ENCODE peak calls at places on chromosomes 3 and 15, in seven cellular contexts. R is lower lobe of right lung; D is CD8-positive, alpha-beta memory T cell; H is GM12878; W is cardiac muscle cell; K is mesenchymal stem cell; X is ovary. J is an unnamed sample.
A peak's percentile ranks its signal among the peaks of the same experiment; 100 is the strongest.

GRCh38 chr15:24956131-24956838 is 1.5 kb downstream of the SNRPN start:
- DNase-seq in R (peak; percentile 86), D (peak; percentile 57), H (peak; percentile 57), W (peak; percentile 79), K (peak; percentile 83), X (peak; percentile 80), J (peak; percentile 27)

GRCh38 chr3:185363662-185364203 is 797 bp downstream of the MAP3K13 start:
- DNase-seq in R (no peak), D (no peak), H (no peak), W (no peak), K (no peak), X (no peak), J (no peak)

GRCh38 chr3:119239421-119239820 is 1.3 kb downstream of the B4GALT4 start:
- DNase-seq in R (no peak), D (no peak), H (no peak), W (no peak), K (peak; percentile 13), X (no peak), J (no peak)

GRCh38 chr15:92109485-92109884 is 256.0 kb downstream of the SLCO3A1 start:
- DNase-seq in R (no peak), D (no peak), H (no peak), W (peak; percentile 16), K (no peak), X (no peak), J (no peak)

GRCh38 chr3:194205675-194206133 is 69.8 kb downstream of the HES1 start:
- DNase-seq in R (peak; percentile 52), D (no peak), H (no peak), W (peak; percentile 68), K (no peak), X (no peak), J (no peak)

GRCh38 chr15:76343313-76343996 is 6.9 kb downstream of the ISL2 start:
- DNase-seq in R (no peak), D (no peak), H (no peak), W (no peak), K (no peak), X (no peak), J (no peak)

GRCh38 chr3:14457481-14457880 is 55.1 kb downstream of the SLC6A6 start:
- DNase-seq in R (no peak), D (no peak), H (no peak), W (no peak), K (no peak), X (no peak), J (no peak)

GRCh38 chr15:56948000-56948765 is 29.7 kb downstream of the TCF12 start:
- DNase-seq in R (no peak), D (no peak), H (no peak), W (no peak), K (peak; percentile 46), X (no peak), J (peak; percentile 8)

GRCh38 chr3:125212509-125213372 is at the start of gene SLC12A8:
- DNase-seq in R (no peak), D (no peak), H (no peak), W (peak; percentile 25), K (no peak), X (no peak), J (no peak)

GRCh38 chr3:149080011-149080698 is 6.2 kb downstream of the HLTF start:
- DNase-seq in R (no peak), D (no peak), H (no peak), W (no peak), K (peak; percentile 14), X (no peak), J (no peak)

GRCh38 chr3:73605388-73605787 is 19.4 kb downstream of the PDZRN3 start:
- DNase-seq in R (no peak), D (no peak), H (no peak), W (no peak), K (peak; percentile 84), X (no peak), J (no peak)

GRCh38 chr15:57631386-57632110 is 39.8 kb downstream of the MYZAP start:
- DNase-seq in R (no peak), D (no peak), H (no peak), W (peak; percentile 6), K (no peak), X (no peak), J (no peak)

GRCh38 chr15:90711418-90711824 is 5.7 kb upstream of the BLM start:
- DNase-seq in R (no peak), D (no peak), H (no peak), W (no peak), K (no peak), X (no peak), J (no peak)

GRCh38 chr3:185825639-185826481 is 1.0 kb upstream of the IGF2BP2 start:
- DNase-seq in R (peak; percentile 70), D (no peak), H (no peak), W (peak; percentile 71), K (peak; percentile 63), X (peak; percentile 20), J (no peak)

DNA sequence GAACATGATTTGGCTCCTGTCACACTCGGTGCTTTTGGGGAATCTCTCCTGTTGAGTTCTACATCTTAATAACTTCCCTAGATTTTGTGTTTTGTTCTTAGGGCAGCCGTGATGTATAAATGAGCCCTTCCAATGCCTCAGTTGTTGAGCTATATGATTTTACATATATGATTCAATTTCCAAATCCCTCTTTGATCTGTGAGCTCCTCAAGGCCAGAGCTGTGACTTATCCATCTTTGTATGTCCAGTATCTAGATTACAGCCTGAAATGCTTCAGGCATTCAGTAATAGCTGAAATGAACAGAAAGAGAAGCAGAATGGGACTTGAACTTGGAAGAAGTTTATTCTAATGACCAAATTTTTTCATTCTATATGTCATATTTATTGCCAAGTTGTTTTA is 26.6 kb downstream of the CGGBP1 start:
- DNase-seq in R (no peak), D (no peak), H (no peak), W (no peak), K (no peak), X (no peak), J (no peak)
- H3K4me3 ChIP-seq in R (peak overlapping the region; percentile 49), D (peak overlapping the region; percentile 38), H (peak overlapping the region; percentile 52), W (no peak overlapping the region), K (peak overlapping the region; percentile 74), X (peak overlapping the region; percentile 29), J (peak overlapping the region; percentile 47)

GRCh38 chr3:20324664-20325478 is 138.9 kb upstream of the SGO1 start:
- DNase-seq in R (no peak), D (no peak), H (peak; percentile 39), W (no peak), K (no peak), X (no peak), J (no peak)
- H3K27ac ChIP-seq in R (no peak overlapping the region), D (peak overlapping the region; percentile 65), H (no peak overlapping the region), W (no peak overlapping the region), K (no peak overlapping the region), X (no peak overlapping the region), J (no peak overlapping the region)

DNA sequence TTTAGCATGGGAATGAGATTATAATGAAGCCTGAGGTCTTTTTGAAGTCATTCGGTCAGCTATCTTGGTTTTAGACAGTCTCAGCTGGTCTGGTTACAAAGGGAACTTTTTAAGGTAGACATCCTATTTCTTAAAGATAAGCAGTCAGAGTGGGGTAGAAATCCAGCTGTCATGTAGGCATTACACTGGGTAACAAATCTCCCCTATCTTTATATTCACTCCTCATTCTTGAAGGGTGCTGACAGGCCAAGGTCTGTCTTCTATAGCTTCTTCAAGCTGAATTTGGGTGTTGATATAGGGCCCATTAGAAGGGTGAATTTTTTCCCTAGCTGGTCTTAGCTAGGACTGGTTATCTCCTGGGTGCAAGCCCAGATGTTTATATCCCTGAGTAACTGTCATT is 21.2 kb upstream of the NDN start:
- DNase-seq in R (no peak), D (no peak), H (no peak), W (no peak), K (no peak), X (no peak), J (no peak)
- H3K9me3 ChIP-seq in R (no peaks in the 10 kb centered on the region), D (no peaks in the 10 kb centered on the region), H (no peaks in the 10 kb centered on the region), W (no peaks in the 10 kb centered on the region), K (peaks cover 5% of the 10 kb centered on the region), X (no peaks in the 10 kb centered on the region), J (peaks cover 23% of the 10 kb centered on the region)

DNA sequence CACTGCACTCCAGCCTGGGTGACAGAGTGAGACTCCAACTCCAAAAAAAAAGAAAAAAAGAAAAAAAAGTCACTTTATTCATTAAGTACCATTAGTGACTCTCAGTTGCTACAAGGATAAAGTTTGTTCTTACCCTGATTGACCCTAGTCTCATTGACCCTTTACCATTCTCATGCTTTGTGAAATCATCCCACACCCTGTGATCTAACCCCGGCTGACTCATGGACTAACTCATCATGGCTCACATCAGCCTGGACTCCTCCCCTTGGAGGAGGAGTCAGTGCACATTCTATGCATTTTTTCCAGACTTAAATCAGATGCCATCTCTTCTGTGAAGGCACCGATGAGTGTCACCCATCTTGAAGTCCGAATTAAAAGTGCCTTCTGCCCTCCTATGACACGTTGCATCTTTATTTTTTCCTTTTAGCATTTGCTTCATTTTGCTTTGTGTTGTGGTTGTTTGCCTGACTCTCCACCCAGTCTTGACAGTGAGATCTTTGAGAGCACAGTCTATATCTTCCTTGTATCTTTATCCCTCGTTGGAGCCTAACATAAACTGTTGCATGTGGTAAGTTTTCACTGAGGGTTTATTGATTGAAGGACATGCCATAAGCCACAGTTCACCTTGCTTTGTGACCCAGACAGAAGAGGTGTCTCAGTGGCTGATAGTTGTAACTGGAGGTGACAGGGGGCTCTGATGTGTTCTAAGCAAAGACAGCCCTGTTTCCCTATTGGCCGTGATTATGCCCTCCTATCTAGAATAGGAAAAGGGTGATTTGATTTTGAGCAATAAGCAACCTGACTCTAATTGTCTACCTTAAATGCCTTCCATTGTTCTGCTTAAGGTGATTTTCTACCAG is 72.1 kb downstream of the IL1RAP start:
- DNase-seq in R (no peak), D (no peak), H (no peak), W (no peak), K (peak; percentile 97), X (no peak), J (peak; percentile 68)
- H3K4me3 ChIP-seq in R (no peak overlapping the region), D (no peak overlapping the region), H (no peak overlapping the region), W (no peak overlapping the region), K (peak overlapping the region; percentile 44), X (no peak overlapping the region), J (no peak overlapping the region)

GRCh38 chr15:79192462-79193036 is 90.0 kb upstream of the ANKRD34C start:
- DNase-seq in R (no peak), D (no peak), H (no peak), W (peak; percentile 68), K (peak; percentile 10), X (no peak), J (no peak)
- H3K27ac ChIP-seq in R (no peak overlapping the region), D (no peak overlapping the region), H (no peak overlapping the region), W (peak overlapping the region; percentile 71), K (no peak overlapping the region), X (no peak overlapping the region), J (no peak overlapping the region)

GRCh38 chr3:127764301-127764700 is 58.0 kb downstream of the MGLL start:
- DNase-seq in R (no peak), D (no peak), H (no peak), W (no peak), K (no peak), X (no peak), J (no peak)
- H3K9me3 ChIP-seq in R (peaks cover 10% of the 10 kb centered on the region), D (no peaks in the 10 kb centered on the region), H (no peaks in the 10 kb centered on the region), W (no peaks in the 10 kb centered on the region), K (peaks cover 4% of the 10 kb centered on the region), X (no peaks in the 10 kb centered on the region), J (no peaks in the 10 kb centered on the region)